ENCODE peak calls at places on chromosomes 4 and X, in nine cellular contexts. One of them, this sample, is unnamed.

GRCh38 chr4:157217708-157218107 is 2.8 kb upstream of the GRIA2 start:
- DNase-seq in HepG2: peak
- DNase-seq in HCT116: peak
- DNase-seq in stomach: no peak
- DNase-seq in vagina: no peak
- DNase-seq in GM12891: no peak
- DNase-seq in GM12892: no peak
- DNase-seq in K562: no peak
- DNase-seq in Panc1: no peak
- DNase-seq in this sample: no peak

GRCh38 chr4:108417923-108418322 is 202.5 kb upstream of the RPL34 start:
- DNase-seq in Panc1: no peak
- DNase-seq in GM12891: no peak
- DNase-seq in vagina: no peak
- DNase-seq in stomach: no peak
- DNase-seq in HCT116: no peak
- DNase-seq in GM12892: no peak
- DNase-seq in K562: no peak
- DNase-seq in HepG2: no peak
- DNase-seq in this sample: no peak

GRCh38 chr4:48341776-48342558 is 638 bp downstream of the SLAIN2 start:
- DNase-seq in vagina: peak
- DNase-seq in stomach: peak
- DNase-seq in HepG2: no peak
- DNase-seq in HCT116: no peak
- DNase-seq in GM12892: peak
- DNase-seq in GM12891: peak
- DNase-seq in Panc1: no peak
- DNase-seq in K562: peak
- DNase-seq in this sample: peak

GRCh38 chr4:80112236-80112635 is 39.2 kb upstream of the ANTXR2 start:
- DNase-seq in vagina: no peak
- DNase-seq in GM12892: no peak
- DNase-seq in HCT116: no peak
- DNase-seq in Panc1: no peak
- DNase-seq in stomach: no peak
- DNase-seq in K562: no peak
- DNase-seq in HepG2: no peak
- DNase-seq in GM12891: no peak
- DNase-seq in this sample: no peak

GRCh38 chrX:45699158-45699557 is 498.5 kb upstream of the DIPK2B start:
- DNase-seq in vagina: no peak
- DNase-seq in K562: no peak
- DNase-seq in Panc1: no peak
- DNase-seq in GM12892: no peak
- DNase-seq in HCT116: no peak
- DNase-seq in GM12891: no peak
- DNase-seq in stomach: no peak
- DNase-seq in HepG2: peak
- DNase-seq in this sample: no peak

GRCh38 chrX:44071847-44072545 is 98.8 kb upstream of the NDP start:
- DNase-seq in vagina: no peak
- DNase-seq in Panc1: no peak
- DNase-seq in stomach: no peak
- DNase-seq in HepG2: no peak
- DNase-seq in K562: no peak
- DNase-seq in GM12892: no peak
- DNase-seq in HCT116: peak
- DNase-seq in GM12891: no peak
- DNase-seq in this sample: no peak

GRCh38 chr4:171242831-171243230 is 570.4 kb upstream of the GALNTL6 start:
- DNase-seq in stomach: no peak
- DNase-seq in Panc1: no peak
- DNase-seq in HepG2: no peak
- DNase-seq in HCT116: no peak
- DNase-seq in K562: no peak
- DNase-seq in GM12891: no peak
- DNase-seq in GM12892: no peak
- DNase-seq in vagina: no peak
- DNase-seq in this sample: no peak

GRCh38 chrX:75603833-75604232 is 81.0 kb upstream of the ZDHHC15 start:
- DNase-seq in HepG2: peak
- DNase-seq in GM12891: peak
- DNase-seq in K562: peak
- DNase-seq in vagina: no peak
- DNase-seq in HCT116: no peak
- DNase-seq in GM12892: peak
- DNase-seq in stomach: no peak
- DNase-seq in Panc1: no peak
- DNase-seq in this sample: no peak

GRCh38 chr4:177461606-177462005 is 19.4 kb upstream of the AGA start:
- DNase-seq in vagina: no peak
- DNase-seq in GM12891: no peak
- DNase-seq in HepG2: no peak
- DNase-seq in K562: no peak
- DNase-seq in stomach: no peak
- DNase-seq in Panc1: no peak
- DNase-seq in HCT116: no peak
- DNase-seq in GM12892: no peak
- DNase-seq in this sample: no peak

GRCh38 chrX:123450217-123450616 is 266.1 kb downstream of the GRIA3 start:
- DNase-seq in vagina: no peak
- DNase-seq in HepG2: peak
- DNase-seq in K562: peak
- DNase-seq in stomach: no peak
- DNase-seq in HCT116: no peak
- DNase-seq in GM12891: no peak
- DNase-seq in GM12892: no peak
- DNase-seq in Panc1: peak
- DNase-seq in this sample: no peak

DNA sequence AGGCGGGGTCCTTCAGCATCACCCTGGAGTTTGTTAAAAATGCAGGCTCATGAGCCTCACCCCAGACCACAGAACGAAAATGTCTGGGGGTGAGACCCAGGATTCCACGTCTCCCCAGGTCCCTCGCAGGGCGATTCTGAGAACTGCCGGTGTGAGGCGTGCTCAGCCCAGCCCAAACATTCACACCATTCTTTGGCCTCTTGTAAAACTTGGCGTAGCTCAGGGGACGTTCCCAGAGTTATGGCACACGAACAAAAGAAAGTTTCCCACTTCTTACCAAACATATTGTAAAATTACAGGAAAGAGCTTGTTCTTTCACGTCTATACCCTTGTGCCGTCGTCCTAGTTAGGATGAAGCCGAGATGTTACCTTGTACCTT is 12.9 kb downstream of the CD99 start:
- DNase-seq in HepG2: no peak
- DNase-seq in GM12892: no peak
- DNase-seq in K562: no peak
- DNase-seq in stomach: no peak
- DNase-seq in Panc1: no peak
- DNase-seq in HCT116: no peak
- DNase-seq in vagina: no peak
- DNase-seq in GM12891: no peak
- DNase-seq in this sample: peak
- TF ChIP-seq POLR2AphosphoS5 in HepG2: no peak
- TF ChIP-seq POLR2AphosphoS5 in GM12892: no peak
- TF ChIP-seq POLR2AphosphoS5 in K562: no peak
- TF ChIP-seq POLR2AphosphoS5 in stomach: no peak
- TF ChIP-seq POLR2AphosphoS5 in Panc1: no peak
- TF ChIP-seq POLR2AphosphoS5 in HCT116: no peak
- TF ChIP-seq POLR2AphosphoS5 in vagina: peak
- TF ChIP-seq POLR2AphosphoS5 in GM12891: no peak
- TF ChIP-seq POLR2AphosphoS5 in this sample: peak

GRCh38 chr4:146957252-146957651 is 11.6 kb upstream of the TTC29 start:
- DNase-seq in vagina: no peak
- DNase-seq in Panc1: no peak
- DNase-seq in HCT116: no peak
- DNase-seq in K562: no peak
- DNase-seq in GM12892: no peak
- DNase-seq in GM12891: no peak
- DNase-seq in HepG2: no peak
- DNase-seq in stomach: no peak
- DNase-seq in this sample: no peak

GRCh38 chr4:146959692-146960091 is 14.0 kb upstream of the TTC29 start:
- DNase-seq in stomach: no peak
- DNase-seq in HepG2: no peak
- DNase-seq in Panc1: no peak
- DNase-seq in K562: no peak
- DNase-seq in HCT116: no peak
- DNase-seq in vagina: no peak
- DNase-seq in GM12891: no peak
- DNase-seq in GM12892: no peak
- DNase-seq in this sample: no peak

DNA sequence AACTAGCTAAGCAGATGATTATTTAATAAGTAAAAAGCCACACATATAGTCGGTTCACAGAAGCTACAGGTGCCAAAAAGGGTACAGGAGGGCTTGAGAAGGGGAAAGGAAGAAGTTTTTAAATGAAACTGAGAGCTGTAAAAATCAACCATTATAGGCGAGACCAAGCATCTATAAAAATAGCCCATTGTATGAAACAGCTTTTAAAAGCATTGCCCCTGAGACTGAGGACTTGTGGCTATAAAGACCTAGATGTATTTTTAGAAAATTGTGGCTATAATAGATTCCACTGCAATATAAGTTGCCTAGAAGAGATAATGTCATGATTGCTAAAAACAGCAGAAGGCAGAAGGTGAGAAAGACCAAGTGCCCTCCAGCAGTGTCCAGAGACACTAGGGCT is 15.0 kb upstream of the TTC29 start:
- DNase-seq in GM12891: no peak
- DNase-seq in HepG2: no peak
- DNase-seq in GM12892: no peak
- DNase-seq in K562: no peak
- DNase-seq in Panc1: no peak
- DNase-seq in vagina: no peak
- DNase-seq in HCT116: no peak
- DNase-seq in stomach: no peak
- DNase-seq in this sample: no peak
- TF ChIP-seq POLR2AphosphoS5 in GM12891: no peak
- TF ChIP-seq POLR2AphosphoS5 in HepG2: no peak
- TF ChIP-seq POLR2AphosphoS5 in GM12892: no peak
- TF ChIP-seq POLR2AphosphoS5 in K562: no peak
- TF ChIP-seq POLR2AphosphoS5 in Panc1: no peak
- TF ChIP-seq POLR2AphosphoS5 in vagina: no peak
- TF ChIP-seq POLR2AphosphoS5 in HCT116: no peak
- TF ChIP-seq POLR2AphosphoS5 in stomach: no peak
- TF ChIP-seq POLR2AphosphoS5 in this sample: no peak

GRCh38 chr4:121653986-121654385 is 42.8 kb downstream of the ANXA5 start:
- DNase-seq in HepG2: no peak
- DNase-seq in K562: no peak
- DNase-seq in GM12891: no peak
- DNase-seq in Panc1: no peak
- DNase-seq in HCT116: no peak
- DNase-seq in GM12892: no peak
- DNase-seq in stomach: no peak
- DNase-seq in vagina: no peak
- DNase-seq in this sample: no peak

GRCh38 chr4:121653214-121653613 is 43.6 kb downstream of the ANXA5 start:
- DNase-seq in GM12892: no peak
- DNase-seq in GM12891: no peak
- DNase-seq in vagina: no peak
- DNase-seq in stomach: no peak
- DNase-seq in Panc1: no peak
- DNase-seq in HCT116: no peak
- DNase-seq in HepG2: no peak
- DNase-seq in K562: no peak
- DNase-seq in this sample: no peak

GRCh38 chr4:121655320-121656268 is 41.2 kb downstream of the ANXA5 start:
- DNase-seq in Panc1: no peak
- DNase-seq in HepG2: no peak
- DNase-seq in GM12891: no peak
- DNase-seq in vagina: no peak
- DNase-seq in stomach: no peak
- DNase-seq in K562: no peak
- DNase-seq in HCT116: no peak
- DNase-seq in GM12892: no peak
- DNase-seq in this sample: no peak

GRCh38 chr4:121656269-121656641 is 40.5 kb downstream of the ANXA5 start:
- DNase-seq in Panc1: peak
- DNase-seq in HCT116: peak
- DNase-seq in HepG2: peak
- DNase-seq in K562: peak
- DNase-seq in vagina: no peak
- DNase-seq in GM12892: no peak
- DNase-seq in GM12891: no peak
- DNase-seq in stomach: peak
- DNase-seq in this sample: peak

GRCh38 chr4:121654738-121655137 is 42.0 kb downstream of the ANXA5 start:
- DNase-seq in HepG2: no peak
- DNase-seq in vagina: no peak
- DNase-seq in stomach: no peak
- DNase-seq in GM12892: no peak
- DNase-seq in HCT116: no peak
- DNase-seq in K562: no peak
- DNase-seq in GM12891: no peak
- DNase-seq in Panc1: no peak
- DNase-seq in this sample: no peak
- TF ChIP-seq POLR2AphosphoS5 in HepG2: no peak
- TF ChIP-seq POLR2AphosphoS5 in vagina: no peak
- TF ChIP-seq POLR2AphosphoS5 in stomach: no peak
- TF ChIP-seq POLR2AphosphoS5 in GM12892: no peak
- TF ChIP-seq POLR2AphosphoS5 in HCT116: no peak
- TF ChIP-seq POLR2AphosphoS5 in K562: no peak
- TF ChIP-seq POLR2AphosphoS5 in GM12891: no peak
- TF ChIP-seq POLR2AphosphoS5 in Panc1: no peak
- TF ChIP-seq POLR2AphosphoS5 in this sample: no peak

DNA sequence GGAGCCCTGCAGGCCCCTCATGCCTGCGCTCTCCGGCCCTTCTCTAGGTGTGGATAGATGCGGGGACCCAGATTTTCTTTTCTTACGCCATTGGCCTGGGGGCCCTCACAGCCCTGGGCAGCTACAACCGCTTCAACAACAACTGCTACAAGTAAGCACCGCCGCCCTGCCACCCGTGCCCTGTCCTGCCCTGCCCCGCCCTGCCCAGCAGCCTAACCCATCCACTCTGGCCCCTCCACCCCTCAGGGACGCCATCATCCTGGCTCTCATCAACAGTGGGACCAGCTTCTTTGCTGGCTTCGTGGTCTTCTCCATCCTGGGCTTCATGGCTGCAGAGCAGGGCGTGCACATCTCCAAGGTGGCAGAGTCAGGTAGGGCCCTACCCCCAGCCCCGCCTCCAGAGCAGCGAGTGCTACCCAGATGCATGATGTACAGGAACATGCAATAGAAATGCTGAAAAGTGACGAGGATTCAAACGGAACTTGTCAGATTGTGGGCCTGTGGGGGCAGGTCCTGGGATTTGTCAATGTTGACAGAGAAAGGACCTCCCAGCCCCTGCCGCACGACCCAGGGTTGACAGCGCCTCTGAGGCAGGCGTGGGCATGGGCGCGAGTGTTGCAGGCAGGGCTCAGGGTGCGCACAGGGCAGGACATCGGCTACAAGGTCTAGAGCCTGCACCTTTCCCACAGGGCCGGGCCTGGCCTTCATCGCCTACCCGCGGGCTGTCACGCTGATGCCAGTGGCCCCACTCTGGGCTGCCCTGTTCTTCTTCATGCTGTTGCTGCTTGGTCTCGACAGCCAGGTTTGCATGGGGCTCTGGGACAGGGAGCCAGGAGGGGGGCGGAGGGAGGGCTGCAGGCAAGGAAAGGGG is 5.7 kb downstream of the SLC6A8 start:
- DNase-seq in GM12892: no peak
- DNase-seq in stomach: no peak
- DNase-seq in Panc1: no peak
- DNase-seq in K562: no peak
- DNase-seq in HepG2: no peak
- DNase-seq in HCT116: no peak
- DNase-seq in vagina: no peak
- DNase-seq in GM12891: no peak
- DNase-seq in this sample: no peak
- TF ChIP-seq POLR2AphosphoS5 in GM12892: no peak
- TF ChIP-seq POLR2AphosphoS5 in stomach: no peak
- TF ChIP-seq POLR2AphosphoS5 in Panc1: no peak
- TF ChIP-seq POLR2AphosphoS5 in K562: no peak
- TF ChIP-seq POLR2AphosphoS5 in HepG2: no peak
- TF ChIP-seq POLR2AphosphoS5 in HCT116: no peak
- TF ChIP-seq POLR2AphosphoS5 in vagina: no peak
- TF ChIP-seq POLR2AphosphoS5 in GM12891: no peak
- TF ChIP-seq POLR2AphosphoS5 in this sample: no peak